ENCODE peak calls at places on chromosome 4, in five cellular contexts. O is tibial nerve, P is psoas muscle, G is lower lobe of right lung, L is endodermal cell. I is an unnamed sample.

GRCh38 chr4:184316821-184317220 is 99.1 kb upstream of the ENPP6 start:
- DNase-seq in O (peak; percentile 1), L (no peak), P (no peak), G (no peak), I (no peak)

GRCh38 chr4:24810016-24810415 is 14.6 kb downstream of the SOD3 start:
- DNase-seq in O (no peak), G (no peak), L (no peak), P (no peak), I (no peak)

GRCh38 chr4:26141916-26142638 is 178.7 kb upstream of the RBPJ start:
- DNase-seq in G (no peak), O (peak; percentile 45), P (peak; percentile 62), L (no peak), I (no peak)

GRCh38 chr4:140186651-140187315 is 32.8 kb upstream of the MAML3 start:
- DNase-seq in O (no peak), P (no peak), G (no peak), L (no peak), I (no peak)

GRCh38 chr4:141065872-141066271 is 67.4 kb downstream of the RNF150 start:
- DNase-seq in G (no peak), P (no peak), L (no peak), O (no peak), I (no peak)

GRCh38 chr4:44661940-44662622 is 10.7 kb upstream of the YIPF7 start:
- DNase-seq in P (no peak), O (no peak), L (no peak), G (no peak), I (no peak)

GRCh38 chr4:188976644-188977115 is 837.4 kb downstream of the TRIML1 start:
- DNase-seq in L (peak; percentile 81), O (no peak), G (no peak), P (no peak), I (peak; percentile 63)

GRCh38 chr4:5203309-5203708 is 152.0 kb downstream of the STK32B start:
- DNase-seq in O (no peak), G (no peak), P (no peak), L (no peak), I (no peak)

GRCh38 chr4:71932941-71933340 is 98.9 kb upstream of the NPFFR2 start:
- DNase-seq in O (no peak), G (no peak), P (no peak), L (no peak), I (no peak)

GRCh38 chr4:182188622-182189021 is 54.6 kb upstream of the TENM3 start:
- DNase-seq in P (no peak), O (no peak), G (no peak), L (no peak), I (no peak)

GRCh38 chr4:114263233-114263632 is 283.8 kb upstream of the ARSJ start:
- DNase-seq in O (no peak), P (no peak), L (no peak), G (no peak), I (no peak)

GRCh38 chr4:125704726-125705125 is 390.0 kb downstream of the FAT4 start:
- DNase-seq in G (no peak), O (no peak), P (no peak), L (no peak), I (no peak)

GRCh38 chr4:153611679-153612078 is 72.4 kb upstream of the TLR2 start:
- DNase-seq in G (no peak), O (no peak), L (no peak), P (no peak), I (no peak)

GRCh38 chr4:144300616-144301015 is 160.1 kb upstream of the GYPA start:
- DNase-seq in P (no peak), L (no peak), O (no peak), G (no peak), I (no peak)
- H3K4me1 ChIP-seq in P (no peaks in the 10 kb centered on the region), L (no peaks in the 10 kb centered on the region), O (no peaks in the 10 kb centered on the region), G (no peaks in the 10 kb centered on the region), I (no peaks in the 10 kb centered on the region)

GRCh38 chr4:2255501-2256155 is 6.3 kb downstream of the MXD4 start:
- DNase-seq in L (peak; percentile 51), G (peak; percentile 49), O (peak; percentile 8), P (peak; percentile 64), I (no peak)
- H3K4me3 ChIP-seq in L (no peak overlapping the region), G (peak overlapping the region; percentile 20), O (peak overlapping the region; percentile 8), P (no peak overlapping the region), I (no peak overlapping the region)

DNA sequence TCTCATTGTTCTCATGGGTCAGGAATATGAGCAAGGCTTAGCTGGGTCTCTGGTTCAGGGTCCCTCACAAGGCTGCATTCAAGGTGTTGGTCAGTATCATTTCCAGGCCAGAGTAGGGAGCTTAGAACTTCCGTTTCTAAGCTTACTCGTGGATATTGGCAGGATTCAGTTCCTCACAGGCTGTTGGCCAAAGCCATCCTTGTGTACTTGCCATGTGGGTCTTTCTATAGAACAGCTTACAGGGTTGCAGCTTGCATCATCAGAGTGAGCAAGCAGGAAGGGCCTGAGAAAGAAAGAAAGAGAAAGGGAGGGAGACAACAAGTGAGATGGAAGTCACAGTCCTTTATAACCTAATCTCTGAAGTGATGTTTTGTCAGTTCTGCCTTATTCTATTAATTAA is 5.1 kb upstream of the LIMCH1 start:
- DNase-seq in G (no peak), P (no peak), O (no peak), L (no peak), I (no peak)
- H3K4me1 ChIP-seq in G (peaks cover 33% of the 10 kb centered on the region), P (peaks cover 39% of the 10 kb centered on the region), O (no peaks in the 10 kb centered on the region), L (no peaks in the 10 kb centered on the region), I (no peaks in the 10 kb centered on the region)

GRCh38 chr4:6596948-6597347 is 22.0 kb downstream of the MAN2B2 start:
- DNase-seq in P (no peak), L (no peak), G (no peak), O (no peak), I (no peak)

GRCh38 chr4:6594826-6595355 is 19.9 kb downstream of the MAN2B2 start:
- DNase-seq in P (no peak), G (no peak), L (no peak), O (no peak), I (no peak)

GRCh38 chr4:6594341-6594740 is 19.4 kb downstream of the MAN2B2 start:
- DNase-seq in P (no peak), G (no peak), L (no peak), O (no peak), I (no peak)

GRCh38 chr4:6598127-6598526 is 23.1 kb downstream of the MAN2B2 start:
- DNase-seq in L (no peak), P (no peak), O (no peak), G (no peak), I (no peak)

GRCh38 chr4:6595897-6596537 is 21.0 kb downstream of the MAN2B2 start:
- DNase-seq in L (peak; percentile 86), G (no peak), P (no peak), O (no peak), I (no peak)
- H3K4me3 ChIP-seq in L (no peak overlapping the region), G (no peak overlapping the region), P (no peak overlapping the region), O (no peak overlapping the region), I (no peak overlapping the region)

GRCh38 chr4:2592572-2592971 is 56.1 kb downstream of the FAM193A start:
- DNase-seq in L (peak; percentile 79), P (no peak), G (no peak), O (no peak), I (no peak)
- H3K4me1 ChIP-seq in L (peaks cover 22% of the 10 kb centered on the region), P (peaks cover 82% of the 10 kb centered on the region), G (peaks cover 79% of the 10 kb centered on the region), O (peaks cover 21% of the 10 kb centered on the region), I (peaks cover 13% of the 10 kb centered on the region)